ENCODE peak calls at places on chromosomes 16 and 17, in seven cellular contexts. J is AG10803; Q is OCI-M1; S is CD4-positive, alpha-beta T cell; E is upper lobe of right lung; L is activated T-helper 1 cell treated with anti-CD3 and anti-CD28 coated beads, Interleukin-12 subunit alpha, Interleukin-12 subunit beta, Interleukin-2, Interleukin-4 antibody, amounts not matched to agents 30 ng/mL and 10 ng/mL and 1 ng/mL, durations not matched to agents 14 hours and 24 hours and 36 hours; R is BJ. Z is an unnamed sample.

GRCh38 chr16:50497592-50497991 is 50.6 kb upstream of the NKD1 start:
- DNase-seq in J (peak), Q (no peak), S (no peak), E (no peak), L (no peak), R (peak), Z (no peak)

GRCh38 chr16:52453661-52454060 is 93.3 kb downstream of the TOX3 start:
- DNase-seq in J (no peak), Q (no peak), S (no peak), E (no peak), L (no peak), R (no peak), Z (no peak)

GRCh38 chr16:7335991-7336634 is 3.5 kb downstream of the RBFOX1 start:
- DNase-seq in J (no peak), Q (no peak), S (no peak), E (no peak), L (no peak), R (no peak), Z (no peak)

GRCh38 chr16:79093554-79093967 is 507.0 kb downstream of the MAF start:
- DNase-seq in J (no peak), Q (peak), S (no peak), E (peak), L (no peak), R (no peak), Z (no peak)

GRCh38 chr16:85187447-85187846 is 75.2 kb upstream of the CIBAR2 start:
- DNase-seq in J (no peak), Q (no peak), S (no peak), E (no peak), L (no peak), R (no peak), Z (no peak)

GRCh38 chr17:9104370-9105041 is 83.2 kb downstream of the NTN1 start:
- DNase-seq in J (no peak), Q (no peak), S (no peak), E (no peak), L (no peak), R (no peak), Z (no peak)

GRCh38 chr17:75088465-75088895 is 726 bp downstream of the SLC16A5 start:
- DNase-seq in J (no peak), Q (no peak), S (no peak), E (no peak), L (no peak), R (no peak), Z (no peak)

GRCh38 chr16:30659507-30660423 is 1.5 kb downstream of the FBRS start:
- DNase-seq in J (peak), Q (peak), S (peak), E (peak), L (peak), R (no peak), Z (no peak)

GRCh38 chr17:62876664-62877411 is 68.7 kb upstream of the MARCHF10 start:
- DNase-seq in J (peak), Q (no peak), S (no peak), E (no peak), L (no peak), R (no peak), Z (no peak)

GRCh38 chr16:23514381-23515152 is 4.3 kb upstream of the GGA2 start:
- DNase-seq in J (no peak), Q (peak), S (peak), E (no peak), L (peak), R (no peak), Z (no peak)

GRCh38 chr17:74924250-74924948 is at the start of gene OTOP2:
- DNase-seq in J (no peak), Q (peak), S (no peak), E (peak), L (no peak), R (no peak), Z (no peak)

Z was measured in HCT116.